ENCODE peak calls at places on chromosomes 13 and 19, in eight cellular contexts. O is activated CD4-positive, alpha-beta T cell treated with anti-CD3 and anti-CD28 coated beads for 48 hours; P is stimulated activated CD8-positive, alpha-beta memory T cell treated with anti-CD3 and anti-CD28 coated beads, Interleukin-2, amount 100 ng/mL, for 1 hour; J is astrocyte of the spinal cord; A is hippocampal formation; Z is EL; T is C1 segment of cervical spinal cord; X is skeletal muscle cell. Y is an unnamed sample.

GRCh38 chr13:85243831-85244230 is 555.4 kb downstream of the SLITRK6 start:
- DNase-seq in O (no peak), P (no peak), J (no peak), A (no peak), Z (no peak), T (no peak), X (no peak), Y (no peak)

GRCh38 chr13:77701305-77701704 is 3.8 kb downstream of the SLAIN1 start:
- DNase-seq in O (no peak), P (no peak), J (no peak), A (no peak), Z (no peak), T (no peak), X (no peak), Y (no peak)

GRCh38 chr19:18223860-18224524 is 2.2 kb downstream of the PDE4C start:
- DNase-seq in O (peak), P (no peak), J (no peak), A (no peak), Z (peak), T (no peak), X (no peak), Y (peak)

GRCh38 chr13:34357435-34358232 is 539.7 kb downstream of the RFC3 start:
- DNase-seq in O (no peak), P (no peak), J (peak), A (no peak), Z (peak), T (no peak), X (peak), Y (no peak)

GRCh38 chr19:14056741-14057356 is 5.0 kb downstream of the PALM3 start:
- DNase-seq in O (no peak), P (no peak), J (no peak), A (no peak), Z (no peak), T (no peak), X (no peak), Y (no peak)

GRCh38 chr13:107025991-107026390 is 458.1 kb upstream of the ARGLU1 start:
- DNase-seq in O (no peak), P (no peak), J (peak), A (no peak), Z (peak), T (no peak), X (no peak), Y (peak)

GRCh38 chr13:66778461-66778860 is 451.7 kb downstream of the PCDH9 start:
- DNase-seq in O (no peak), P (no peak), J (no peak), A (no peak), Z (no peak), T (no peak), X (no peak), Y (no peak)

GRCh38 chr13:36046672-36047071 is 84.5 kb downstream of the DCLK1 start:
- DNase-seq in O (no peak), P (no peak), J (no peak), A (no peak), Z (no peak), T (no peak), X (no peak), Y (no peak)

GRCh38 chr13:43835701-43836100 is 43.8 kb downstream of the CCDC122 start:
- DNase-seq in O (no peak), P (no peak), J (peak), A (no peak), Z (no peak), T (no peak), X (no peak), Y (no peak)

GRCh38 chr13:75715598-75716523 is 79.7 kb downstream of the LMO7 start:
- DNase-seq in O (peak), P (no peak), J (peak), A (no peak), Z (peak), T (no peak), X (no peak), Y (no peak)

GRCh38 chr19:47794526-47794925 is 9.8 kb downstream of the TPRX1 start:
- DNase-seq in O (no peak), P (no peak), J (no peak), A (no peak), Z (no peak), T (no peak), X (no peak), Y (no peak)

GRCh38 chr13:100129605-100130004 is 40.7 kb downstream of the PCCA start:
- DNase-seq in O (no peak), P (no peak), J (no peak), A (peak), Z (no peak), T (peak), X (no peak), Y (no peak)

GRCh38 chr19:32464279-32464678 is 58.7 kb downstream of the DPY19L3 start:
- DNase-seq in O (no peak), P (no peak), J (peak), A (no peak), Z (no peak), T (no peak), X (no peak), Y (peak)

GRCh38 chr13:49271264-49271663 is 23.5 kb downstream of the CDADC1 start:
- DNase-seq in O (no peak), P (no peak), J (no peak), A (no peak), Z (no peak), T (no peak), X (no peak), Y (no peak)

GRCh38 chr19:38656171-38656981 is 8.9 kb downstream of the ACTN4 start:
- DNase-seq in O (peak), P (no peak), J (peak), A (peak), Z (peak), T (peak), X (no peak), Y (no peak)

GRCh38 chr19:14002571-14003278 is 3.4 kb downstream of the RFX1 start:
- DNase-seq in O (no peak), P (no peak), J (no peak), A (no peak), Z (no peak), T (no peak), X (no peak), Y (no peak)

GRCh38 chr13:100887729-100888151 is 213.1 kb upstream of the TMTC4 start:
- DNase-seq in O (no peak), P (no peak), J (peak), A (no peak), Z (peak), T (no peak), X (peak), Y (no peak)

GRCh38 chr19:18895038-18895827 is 725 bp downstream of the CERS1 start:
- DNase-seq in O (no peak), P (no peak), J (peak), A (peak), Z (peak), T (peak), X (no peak), Y (no peak)

GRCh38 chr13:36344173-36344572 is 2.0 kb downstream of the SPART start:
- DNase-seq in O (no peak), P (no peak), J (no peak), A (no peak), Z (peak), T (no peak), X (peak), Y (no peak)

GRCh38 chr13:29958476-29958875 is 108.1 kb upstream of the UBL3 start:
- DNase-seq in O (no peak), P (no peak), J (no peak), A (no peak), Z (no peak), T (no peak), X (no peak), Y (no peak)

GRCh38 chr13:21463424-21463823 is 4.3 kb upstream of the ZDHHC20 start:
- DNase-seq in O (no peak), P (no peak), J (no peak), A (no peak), Z (no peak), T (no peak), X (no peak), Y (no peak)

GRCh38 chr19:55720214-55720746 is 17.9 kb downstream of the NLRP9 start:
- DNase-seq in O (no peak), P (no peak), J (no peak), A (no peak), Z (no peak), T (no peak), X (no peak), Y (no peak)

Y was measured in NCI-H345.